ENCODE peak calls at places on chromosomes 3 and 15, in four cellular contexts. B is SJSA1, I is cardiac muscle cell, E is neural progenitor cell. M is an unnamed sample.
A peak's percentile ranks its signal among the peaks of the same experiment; 100 is the strongest.

GRCh38 chr3:38608086-38608775 is 41.3 kb downstream of the SCN5A start:
- DNase-seq in B (no peak), E (no peak), I (no peak), M (no peak)

GRCh38 chr3:127395663-127396320 is 107.9 kb upstream of the PRR20G start:
- DNase-seq in B (no peak), E (no peak), I (no peak), M (no peak)

GRCh38 chr15:69400850-69401249 is 13.3 kb upstream of the KIF23 start:
- DNase-seq in I (no peak), B (no peak), E (no peak), M (no peak)

GRCh38 chr15:38707802-38708671 is 143.4 kb upstream of the RASGRP1 start:
- DNase-seq in I (peak; percentile 69), B (peak; percentile 63), E (peak; percentile 71), M (no peak)

GRCh38 chr3:30302027-30302426 is 304.4 kb upstream of the TGFBR2 start:
- DNase-seq in B (no peak), I (no peak), E (no peak), M (no peak)

GRCh38 chr3:141147657-141148056 is 84.0 kb upstream of the PXYLP1 start:
- DNase-seq in I (no peak), B (no peak), E (no peak), M (no peak)

GRCh38 chr3:179452166-179452544 is 885 bp upstream of the GNB4 start:
- DNase-seq in E (no peak), B (peak; percentile 65), I (peak; percentile 45), M (no peak)

GRCh38 chr3:166110102-166110501 is 272.9 kb upstream of the BCHE start:
- DNase-seq in B (no peak), E (no peak), I (no peak), M (no peak)

GRCh38 chr3:98901032-98901464 is 447 bp downstream of the DCBLD2 start:
- DNase-seq in I (peak; percentile 62), E (peak; percentile 80), B (no peak), M (no peak)

GRCh38 chr3:39605837-39606236 is 138.4 kb downstream of the MOBP start:
- DNase-seq in E (no peak), B (no peak), I (no peak), M (no peak)

GRCh38 chr15:83380026-83380425 is 67.1 kb upstream of the SH3GL3 start:
- DNase-seq in E (no peak), B (peak; percentile 7), I (no peak), M (no peak)

DNA sequence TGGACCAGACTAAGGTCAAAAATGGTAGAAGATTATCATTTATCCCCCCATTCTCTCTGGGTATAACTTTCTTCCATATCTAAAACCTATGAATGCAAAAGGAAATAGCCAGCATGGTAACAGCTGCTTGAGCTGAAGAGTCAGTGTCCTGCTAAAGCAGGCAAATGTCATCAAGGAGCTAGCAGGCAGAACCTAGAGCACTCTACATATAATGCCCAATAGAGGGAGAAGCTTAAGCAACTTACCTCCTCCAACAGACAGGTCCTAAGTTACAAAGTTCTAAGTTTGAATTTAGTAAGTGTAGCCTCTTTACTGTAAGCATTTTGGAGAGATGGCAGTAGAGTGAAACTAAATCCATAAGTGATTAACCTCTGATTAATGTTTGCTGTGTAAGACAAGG is 7.7 kb downstream of the RAF1 start:
- DNase-seq in E (no peak), I (no peak), B (no peak), M (no peak)
- H3K27ac ChIP-seq in E (peak overlapping the region; percentile 33), I (peak overlapping the region; percentile 45), B (no peak overlapping the region), M (no peak overlapping the region)

DNA sequence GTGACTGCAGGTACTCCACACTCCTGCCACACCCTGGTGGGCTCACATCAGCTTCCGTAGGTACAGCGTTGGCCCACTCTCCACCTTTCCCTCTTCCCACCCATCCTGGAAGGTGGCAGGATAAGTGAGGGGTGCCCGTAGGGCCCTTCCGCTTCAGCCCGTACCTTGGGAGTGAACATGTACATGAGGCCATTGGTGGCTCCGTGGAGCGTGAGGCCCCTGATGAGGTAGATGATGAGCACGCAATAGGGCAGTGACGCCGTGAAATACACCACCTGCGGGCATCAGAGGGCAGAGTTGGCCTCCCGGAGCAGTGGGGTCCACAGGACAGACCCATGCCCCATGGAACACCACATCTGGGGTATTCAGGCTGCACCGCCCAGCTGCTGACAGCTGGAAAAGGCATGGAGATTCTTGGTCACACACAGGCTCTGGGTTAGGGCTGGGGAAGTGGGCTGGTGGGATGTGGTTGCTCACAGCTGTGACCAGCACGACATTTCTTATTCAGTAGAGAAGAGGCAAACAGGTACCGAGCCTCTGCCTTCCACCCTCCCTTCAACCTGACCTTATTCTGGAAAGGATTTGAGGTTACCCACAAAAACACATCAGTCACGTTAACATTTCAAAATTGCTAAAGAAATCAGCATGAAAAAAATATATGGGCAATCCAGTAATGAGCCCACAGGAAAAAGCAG is 23.8 kb downstream of the SLC6A20 start:
- DNase-seq in B (no peak), I (no peak), E (no peak), M (no peak)
- H3K4me1 ChIP-seq in B (peaks cover 23% of the 10 kb centered on the region), I (no peaks in the 10 kb centered on the region), E (no peaks in the 10 kb centered on the region), M (no peaks in the 10 kb centered on the region)

DNA sequence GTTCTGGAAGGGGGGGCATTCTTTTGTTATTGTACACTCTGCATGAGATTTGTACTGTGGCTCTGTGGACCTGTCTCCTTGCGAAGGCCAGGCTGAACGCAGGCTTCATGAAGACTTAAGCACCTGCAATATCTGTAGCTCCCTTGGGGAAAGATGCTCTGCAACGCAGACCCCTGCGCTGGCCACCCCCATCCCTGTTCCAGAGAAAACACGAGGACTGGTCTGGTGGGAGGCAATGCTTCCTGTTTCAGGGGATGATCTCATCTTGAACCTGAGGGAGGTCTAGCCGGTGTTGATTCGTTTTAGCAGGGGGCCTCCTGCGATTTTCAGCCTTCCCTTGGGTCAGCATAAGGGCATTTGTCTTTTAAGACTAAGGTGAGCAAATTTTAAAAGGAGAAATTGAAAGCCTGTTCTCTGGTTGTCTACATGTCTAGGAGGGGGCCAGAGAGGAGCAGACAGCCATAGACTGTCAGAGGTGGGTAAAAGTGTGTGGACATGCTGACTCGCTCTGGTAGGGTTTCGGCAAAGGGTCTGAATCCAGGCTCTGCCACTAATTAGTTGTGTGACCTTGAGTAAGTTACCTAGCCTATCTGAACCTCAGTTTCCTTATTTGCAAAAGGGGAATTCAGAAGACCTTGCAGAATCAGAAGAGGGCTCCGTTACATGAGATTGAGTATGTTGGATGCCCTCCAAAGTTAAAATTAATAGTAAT is 80.9 kb upstream of the RASGRF1 start:
- DNase-seq in B (no peak), E (no peak), I (no peak), M (no peak)
- H3K4me3 ChIP-seq in B (no peak overlapping the region), E (no peak overlapping the region), I (no peak overlapping the region), M (no peak overlapping the region)

GRCh38 chr15:51270706-51271105 is 67.7 kb downstream of the CYP19A1 start:
- DNase-seq in B (no peak), E (no peak), I (no peak), M (no peak)
- H3K27ac ChIP-seq in B (no peak overlapping the region), E (no peak overlapping the region), I (no peak overlapping the region), M (no peak overlapping the region)

DNA sequence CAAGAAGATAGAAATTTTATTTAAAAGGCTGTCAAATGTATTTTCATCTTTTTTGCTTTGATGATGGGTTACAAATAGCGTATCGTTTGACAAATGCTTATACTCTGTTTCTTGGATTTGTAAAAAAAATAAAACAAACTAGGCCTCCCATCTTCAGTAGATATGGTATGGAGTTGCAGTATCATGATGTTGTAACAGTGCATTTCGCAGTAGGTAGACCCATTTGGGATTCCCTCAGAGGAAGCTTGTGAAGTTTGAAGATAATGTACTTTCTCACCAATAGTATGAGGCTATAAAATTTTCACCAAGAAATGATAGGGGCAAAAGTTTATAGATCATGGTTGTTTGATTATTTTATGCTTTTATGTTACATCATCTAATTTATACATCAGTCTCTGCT is 10.7 kb downstream of the MBNL1 start:
- DNase-seq in B (no peak), E (no peak), I (no peak), M (no peak)
- H3K4me1 ChIP-seq in B (peaks cover 35% of the 10 kb centered on the region), E (peaks cover 11% of the 10 kb centered on the region), I (peaks cover 75% of the 10 kb centered on the region), M (peaks cover 24% of the 10 kb centered on the region)

GRCh38 chr15:52180851-52181450 is 10.2 kb downstream of the GNB5 start:
- DNase-seq in I (no peak), E (no peak), B (no peak), M (no peak)
- H3K4me3 ChIP-seq in I (no peak overlapping the region), E (peak overlapping the region; percentile 54), B (no peak overlapping the region), M (no peak overlapping the region)

GRCh38 chr3:134105876-134106556 is 76.3 kb upstream of the SLCO2A1 start:
- DNase-seq in E (no peak), B (no peak), I (no peak), M (no peak)
- H3K27ac ChIP-seq in E (no peak overlapping the region), B (no peak overlapping the region), I (no peak overlapping the region), M (no peak overlapping the region)